ENCODE peak calls at places on chromosomes 11 and 22, in six cellular contexts. T, B, X, M, P and R are unnamed samples.

GRCh38 chr11:94545641-94546470 is 2.1 kb downstream of the FUT4 start:
- DNase-seq in T (no peak), B (no peak), X (no peak), M (no peak), P (no peak), R (no peak)

GRCh38 chr11:65592840-65593517 is 2.6 kb downstream of the KCNK7 start:
- DNase-seq in T (no peak), B (no peak), X (no peak), M (no peak), P (no peak), R (no peak)

GRCh38 chr11:15509082-15509481 is 394.4 kb downstream of the INSC start:
- DNase-seq in T (no peak), B (no peak), X (no peak), M (no peak), P (no peak), R (no peak)

GRCh38 chr22:48404801-48405447 is 1422.7 kb downstream of the BRD1 start:
- DNase-seq in T (no peak), B (peak), X (no peak), M (no peak), P (no peak), R (no peak)

GRCh38 chr11:73047773-73048371 is 94.2 kb downstream of the FCHSD2 start:
- DNase-seq in T (no peak), B (no peak), X (no peak), M (no peak), P (no peak), R (peak)

GRCh38 chr22:48713266-48714205 is 1114.1 kb downstream of the BRD1 start:
- DNase-seq in T (no peak), B (no peak), X (no peak), M (no peak), P (no peak), R (no peak)

GRCh38 chr11:1222491-1223345 is at the start of gene MUC5B:
- DNase-seq in T (no peak), B (peak), X (no peak), M (peak), P (no peak), R (no peak)

GRCh38 chr11:93733474-93733873 is 7.8 kb downstream of the TAF1D start:
- DNase-seq in T (no peak), B (no peak), X (no peak), M (no peak), P (no peak), R (no peak)

GRCh38 chr11:57800444-57801184 is 39.0 kb downstream of the CTNND1 start:
- DNase-seq in T (peak), B (no peak), X (peak), M (peak), P (peak), R (peak)

GRCh38 chr22:21762712-21763581 is 27.4 kb upstream of the YPEL1 start:
- DNase-seq in T (no peak), B (no peak), X (no peak), M (no peak), P (no peak), R (no peak)

GRCh38 chr22:45197606-45198462 is 34.1 kb downstream of the NUP50 start:
- DNase-seq in T (no peak), B (peak), X (no peak), M (no peak), P (peak), R (no peak)

GRCh38 chr11:26782220-26782619 is 60.4 kb upstream of the SLC5A12 start:
- DNase-seq in T (no peak), B (no peak), X (no peak), M (no peak), P (no peak), R (no peak)
- H4K91ac ChIP-seq in T (no peak), B (no peak), X (no peak), M (no peak), P (no peak), R (no peak)

DNA sequence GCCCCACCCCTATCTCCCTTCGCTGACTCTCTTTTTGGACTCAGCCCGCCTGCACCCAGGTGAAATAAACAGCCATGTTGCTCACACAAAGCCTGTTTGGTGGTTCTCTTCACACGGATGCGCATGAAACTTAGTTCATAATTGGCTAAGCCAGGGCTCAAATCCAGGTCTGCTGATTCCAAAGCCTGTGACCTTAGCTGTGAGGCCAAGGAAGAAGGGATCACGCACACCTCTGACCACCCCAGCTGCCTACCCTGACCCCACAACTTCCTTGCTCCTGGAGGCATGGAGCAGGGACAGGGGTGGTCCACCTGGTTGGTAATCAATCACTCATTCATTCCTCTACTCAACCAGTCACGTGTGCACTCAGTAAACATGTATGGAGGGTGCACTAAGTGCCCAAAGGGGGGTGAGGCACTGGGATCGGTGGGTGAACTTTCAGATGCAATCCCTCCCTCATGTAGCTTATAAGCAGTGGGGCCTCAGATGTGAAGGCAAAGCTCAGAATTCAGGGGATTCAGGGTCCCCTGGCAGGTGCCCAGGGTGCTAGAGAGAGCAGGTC is 10.3 kb downstream of the FXYD2 start:
- DNase-seq in T (no peak), B (no peak), X (no peak), M (no peak), P (no peak), R (no peak)
- H2BK5ac ChIP-seq in T (no peak), B (no peak), X (no peak), M (no peak), P (no peak), R (peak)

GRCh38 chr11:113722221-113722620 is 16.1 kb upstream of the TMPRSS5 start:
- DNase-seq in T (no peak), B (no peak), X (no peak), M (no peak), P (no peak), R (no peak)

GRCh38 chr11:113725883-113726405 is 19.8 kb upstream of the TMPRSS5 start:
- DNase-seq in T (no peak), B (no peak), X (no peak), M (no peak), P (no peak), R (no peak)

GRCh38 chr11:113725411-113725810 is 19.3 kb upstream of the TMPRSS5 start:
- DNase-seq in T (no peak), B (no peak), X (no peak), M (no peak), P (no peak), R (no peak)

GRCh38 chr11:113722934-113723333 is 16.8 kb upstream of the TMPRSS5 start:
- DNase-seq in T (no peak), B (no peak), X (no peak), M (no peak), P (no peak), R (no peak)

DNA sequence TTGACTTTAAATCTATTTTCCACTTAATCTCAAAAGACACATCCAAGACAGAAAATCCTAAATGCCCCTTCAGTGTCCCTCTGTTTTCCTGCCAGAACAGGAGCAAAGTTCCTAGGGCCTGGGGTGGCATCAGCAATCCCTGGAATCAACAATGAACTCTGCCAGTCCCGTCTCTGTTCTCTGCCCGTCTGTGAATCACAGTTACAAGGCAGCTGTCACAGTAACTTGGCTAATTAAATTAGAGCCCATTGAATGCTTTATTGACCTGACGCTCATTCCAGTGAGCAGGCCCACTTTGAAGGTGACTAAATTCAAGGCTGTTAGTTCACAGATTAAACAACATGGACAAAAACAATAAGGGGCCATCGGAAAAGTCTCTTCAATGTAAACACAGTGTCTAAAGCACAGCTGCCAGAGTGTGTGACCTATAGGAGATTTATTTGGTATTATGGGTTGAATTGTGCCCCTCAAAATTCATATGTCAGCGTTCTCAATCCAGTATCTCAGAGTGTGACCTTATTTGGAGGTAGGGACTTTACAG is 17.7 kb upstream of the TMPRSS5 start:
- DNase-seq in T (no peak), B (no peak), X (no peak), M (no peak), P (no peak), R (no peak)
- H3K4ac ChIP-seq in T (no peak), B (no peak), X (no peak), M (no peak), P (no peak), R (no peak)

DNA sequence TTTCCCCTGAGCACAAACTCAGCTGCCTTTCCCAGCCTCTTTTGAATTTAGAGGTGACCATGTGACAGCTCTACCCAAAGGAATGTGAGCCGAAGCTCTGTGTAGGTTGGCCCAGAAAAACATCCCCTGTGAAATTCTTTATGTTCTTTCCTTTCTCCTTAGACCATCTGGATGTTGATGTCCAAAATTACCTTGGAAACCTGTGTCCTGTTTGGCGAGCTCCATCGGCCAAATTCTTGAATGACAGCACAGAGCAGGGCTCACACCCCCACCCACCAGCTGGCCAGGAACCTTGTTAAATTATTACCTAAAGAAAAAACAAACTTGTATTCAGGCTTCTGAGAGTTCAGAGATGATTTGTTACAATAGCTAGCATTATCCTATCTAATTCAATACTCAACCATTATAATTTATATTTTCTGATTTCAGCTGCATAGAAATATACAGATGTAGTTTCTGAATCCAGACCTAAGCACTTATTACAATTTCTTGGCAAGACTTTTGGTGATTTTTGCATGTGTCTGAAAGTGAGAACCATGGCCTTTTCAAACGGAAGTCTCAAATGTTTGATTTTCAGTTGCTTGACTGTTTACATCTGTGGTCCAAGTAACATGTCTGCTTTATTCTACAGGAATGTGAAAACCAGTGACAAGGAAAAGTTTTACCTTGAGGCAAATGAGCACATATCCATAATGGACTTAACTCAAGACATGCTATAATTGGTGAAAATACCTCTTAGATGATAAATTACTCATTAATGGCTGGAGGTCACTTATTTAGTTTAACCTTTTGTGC is 554.2 kb downstream of the NTM start:
- DNase-seq in T (peak), B (no peak), X (no peak), M (no peak), P (no peak), R (peak)
- H4K91ac ChIP-seq in T (peak), B (no peak), X (no peak), M (no peak), P (no peak), R (no peak)

GRCh38 chr11:67240575-67241389 is 25.5 kb upstream of the GRK2 start:
- DNase-seq in T (peak), B (no peak), X (no peak), M (peak), P (peak), R (peak)
- H2BK5ac ChIP-seq in T (peak), B (peak), X (no peak), M (peak), P (peak), R (no peak)

GRCh38 chr11:88183233-88183632 is 8.0 kb upstream of the RAB38 start:
- DNase-seq in T (no peak), B (no peak), X (no peak), M (no peak), P (no peak), R (no peak)
- H3K4ac ChIP-seq in T (no peak), B (no peak), X (no peak), M (no peak), P (no peak), R (no peak)

GRCh38 chr11:106077609-106078517 is at the start of gene AASDHPPT:
- DNase-seq in T (peak), B (no peak), X (no peak), M (no peak), P (no peak), R (no peak)
- H4K91ac ChIP-seq in T (peak), B (peak), X (no peak), M (no peak), P (peak), R (peak)

DNA sequence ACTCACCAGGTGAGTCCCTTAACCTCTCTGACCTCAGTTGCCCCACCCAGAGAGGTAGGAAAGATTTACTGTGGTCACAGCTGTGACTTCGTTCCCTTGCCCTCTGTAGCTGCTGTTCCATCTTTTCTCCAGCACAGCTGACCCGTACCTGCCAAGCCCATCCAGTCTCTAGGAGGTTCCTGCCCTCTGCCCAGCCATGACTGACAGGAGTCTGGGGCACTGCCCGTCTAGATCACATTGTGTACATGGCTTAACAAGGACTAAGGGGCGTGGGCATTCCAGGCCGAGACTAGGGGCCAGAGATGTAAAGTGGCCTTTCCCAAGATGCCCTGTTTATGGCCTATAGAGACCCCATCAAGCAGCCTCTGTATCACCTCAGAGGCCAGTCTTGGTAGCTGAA is 132.0 kb downstream of the PARVA start:
- DNase-seq in T (no peak), B (peak), X (no peak), M (no peak), P (no peak), R (no peak)
- H2BK5ac ChIP-seq in T (no peak), B (no peak), X (no peak), M (no peak), P (peak), R (no peak)

GRCh38 chr22:37804502-37804885 is 3.2 kb upstream of the GCAT start:
- DNase-seq in T (no peak), B (peak), X (no peak), M (no peak), P (no peak), R (no peak)
- H3K4ac ChIP-seq in T (peak), B (peak), X (peak), M (peak), P (peak), R (peak)